ENCODE peak calls at places on chromosome 9, in four cellular contexts. O is GM23338, W is suprapubic skin, H is sigmoid colon. C is an unnamed sample.
A peak's percentile ranks its signal among the peaks of the same experiment; 100 is the strongest.

GRCh38 chr9:87644659-87645058 is 81.3 kb upstream of the CTSL start:
- DNase-seq in O (no peak), W (no peak), H (no peak), C (no peak)

GRCh38 chr9:114406441-114406840 is 18.7 kb upstream of the AKNA start:
- DNase-seq in O (no peak), W (no peak), H (no peak), C (no peak)

GRCh38 chr9:69885474-69885929 is 64.9 kb downstream of the CFAP95 start:
- DNase-seq in O (no peak), W (no peak), H (no peak), C (no peak)

GRCh38 chr9:131633491-131634031 is 88.2 kb downstream of the PRRT1B start:
- DNase-seq in O (no peak), W (no peak), H (no peak), C (no peak)

GRCh38 chr9:72628191-72628590 is 106.8 kb downstream of the TMC1 start:
- DNase-seq in O (no peak), W (no peak), H (no peak), C (no peak)

GRCh38 chr9:112535364-112535763 is 48.7 kb downstream of the KIAA1958 start:
- DNase-seq in O (no peak), W (no peak), H (no peak), C (no peak)

GRCh38 chr9:73981405-73981804 is 515.7 kb upstream of the RORB start:
- DNase-seq in O (peak; percentile 11), W (no peak), H (no peak), C (no peak)

GRCh38 chr9:109020113-109020512 is 6.8 kb upstream of the CTNNAL1 start:
- DNase-seq in O (no peak), W (no peak), H (no peak), C (no peak)

GRCh38 chr9:65437724-65438123 is 152.7 kb upstream of the FOXD4L5 start:
- DNase-seq in O (no peak), W (no peak), H (no peak), C (no peak)

GRCh38 chr9:88746029-88746743 is 211.2 kb downstream of the NXNL2 start:
- DNase-seq in O (no peak), W (no peak), H (peak; percentile 88), C (no peak)

GRCh38 chr9:34797367-34797766 is 87.4 kb upstream of the CCL21 start:
- DNase-seq in O (peak; percentile 21), W (no peak), H (no peak), C (no peak)

GRCh38 chr9:127155314-127155713 is 32.9 kb upstream of the ANGPTL2 start:
- DNase-seq in O (no peak), W (no peak), H (peak; percentile 44), C (no peak)

GRCh38 chr9:127154003-127154389 is 31.6 kb upstream of the ANGPTL2 start:
- DNase-seq in O (no peak), W (peak; percentile 59), H (peak; percentile 61), C (peak; percentile 20)

GRCh38 chr9:127153484-127153883 is 31.0 kb upstream of the ANGPTL2 start:
- DNase-seq in O (no peak), W (peak; percentile 36), H (peak; percentile 28), C (peak; percentile 21)

GRCh38 chr9:127158995-127159801 is 36.8 kb upstream of the ANGPTL2 start:
- DNase-seq in O (peak; percentile 70), W (peak; percentile 77), H (peak; percentile 92), C (peak; percentile 26)

GRCh38 chr9:127154390-127155191 is 32.2 kb upstream of the ANGPTL2 start:
- DNase-seq in O (no peak), W (peak; percentile 62), H (peak; percentile 88), C (peak; percentile 24)
- TF ChIP-seq POLR2AphosphoS5 in O (no peak), W (no peak), H (peak; percentile 23), C (no peak)

DNA sequence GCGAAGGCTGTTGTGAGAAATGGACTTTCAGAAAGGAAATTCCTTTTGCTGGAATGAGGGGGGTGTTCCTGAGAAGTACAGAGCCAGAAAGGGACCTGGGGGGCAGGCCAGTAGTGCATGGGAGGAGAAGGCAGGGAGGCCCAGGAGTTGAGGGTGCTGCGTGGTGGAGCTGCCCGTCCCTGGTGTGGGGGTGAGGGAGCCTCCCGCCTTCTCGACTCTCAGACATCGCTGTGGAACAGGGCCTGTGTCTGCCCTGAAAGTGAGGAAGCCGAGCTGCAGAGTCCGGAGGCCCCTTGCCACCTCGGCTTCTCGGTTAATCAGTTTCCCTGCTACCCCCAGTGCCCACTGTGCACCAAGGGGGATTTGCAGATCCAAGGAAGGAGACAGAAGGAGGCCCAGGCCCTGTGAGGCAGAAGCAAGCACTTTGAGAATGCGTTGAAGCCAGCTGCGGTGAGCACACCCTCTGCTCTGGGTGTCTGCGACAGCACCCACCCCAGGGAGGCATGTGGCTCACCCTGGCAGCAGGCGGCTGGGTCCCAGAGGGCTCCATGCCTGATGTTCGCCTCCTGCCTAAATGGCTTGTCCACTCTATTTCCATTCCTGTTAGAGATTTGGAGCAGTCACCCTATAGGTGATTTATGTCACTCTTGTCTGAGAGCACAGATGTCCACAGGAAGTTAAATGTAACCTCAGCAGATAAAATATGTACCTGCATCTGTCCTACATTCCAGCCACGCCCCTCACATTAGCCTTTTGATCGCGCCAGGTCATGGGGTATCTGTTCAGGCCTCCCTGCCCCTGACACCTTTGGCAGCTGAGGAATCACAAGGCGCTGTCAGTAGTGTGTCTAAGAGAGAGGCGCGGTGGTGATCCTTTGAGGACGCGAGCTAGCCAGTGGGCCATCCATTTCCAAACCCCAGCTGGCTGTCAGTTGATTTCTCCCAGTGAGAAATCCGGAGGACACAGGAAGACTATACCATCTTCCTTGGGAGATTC is 28.3 kb downstream of the PTGES2 start:
- DNase-seq in O (no peak), W (no peak), H (no peak), C (no peak)
- TF ChIP-seq POLR2AphosphoS5 in O (no peak), W (peak; percentile 10), H (no peak), C (no peak)

DNA sequence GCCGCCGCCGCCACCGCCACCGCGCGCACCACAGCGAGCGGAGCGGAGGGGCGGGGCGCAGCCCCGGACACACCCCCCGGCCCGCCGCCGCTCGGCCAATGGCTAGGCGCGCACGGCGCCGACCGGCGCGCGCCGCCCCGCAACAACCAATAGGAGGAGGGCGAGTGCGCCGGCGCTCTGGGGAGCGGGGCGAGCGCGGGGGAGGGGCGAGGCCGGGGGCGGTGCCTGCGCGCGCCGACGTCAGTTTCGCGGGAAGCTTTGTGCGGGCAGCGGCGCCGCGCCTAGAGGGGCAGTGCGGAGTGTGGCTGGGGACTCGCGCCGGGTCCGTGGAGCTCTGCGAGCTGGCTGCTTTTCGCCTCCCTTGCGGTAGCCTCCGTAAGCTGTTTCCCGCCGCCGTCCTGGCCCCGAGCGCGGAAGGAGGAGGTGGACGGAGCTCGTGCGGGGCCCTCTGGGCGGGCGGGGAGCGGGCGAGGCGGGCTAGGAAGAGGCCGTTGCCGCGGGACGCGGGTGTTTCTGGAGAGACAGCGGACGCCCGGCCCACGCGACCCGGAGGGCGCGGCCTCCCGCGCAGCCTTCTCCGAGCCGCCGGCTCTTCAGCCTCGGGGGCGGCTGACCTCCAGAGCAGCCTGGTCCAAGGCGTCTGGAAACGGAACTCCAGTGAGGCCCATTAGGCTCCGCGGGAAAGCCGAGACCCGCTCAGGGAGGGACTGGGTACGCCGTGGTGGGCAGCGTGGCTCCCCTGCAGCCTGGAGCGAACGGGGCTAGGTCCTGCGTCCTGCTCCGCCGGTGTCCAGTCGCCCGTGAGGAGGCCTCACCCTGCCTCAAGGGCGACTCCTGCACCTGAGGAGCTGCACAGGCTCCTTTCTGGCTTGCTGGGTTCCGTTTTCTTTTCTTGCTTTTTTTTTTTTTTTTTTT is at the start of gene ZMYND19:
- DNase-seq in O (peak; percentile 93), W (peak; percentile 88), H (peak; percentile 94), C (peak; percentile 92)
- TF ChIP-seq POLR2AphosphoS5 in O (peak; percentile 67), W (peak; percentile 39), H (no peak), C (peak; percentile 7)

GRCh38 chr9:93575706-93576295 is 583 bp upstream of the PHF2 start:
- DNase-seq in O (peak; percentile 68), W (peak; percentile 78), H (no peak), C (peak; percentile 46)
- TF ChIP-seq POLR2AphosphoS5 in O (no peak), W (no peak), H (peak; percentile 37), C (peak; percentile 3)

GRCh38 chr9:129914051-129914450 is 78.8 kb downstream of the USP20 start:
- DNase-seq in O (no peak), W (no peak), H (no peak), C (no peak)

GRCh38 chr9:129908846-129909245 is 73.6 kb downstream of the USP20 start:
- DNase-seq in O (no peak), W (no peak), H (no peak), C (no peak)

GRCh38 chr9:129916707-129917106 is 81.4 kb downstream of the USP20 start:
- DNase-seq in O (no peak), W (no peak), H (no peak), C (no peak)

GRCh38 chr9:129907196-129907595 is 71.9 kb downstream of the USP20 start:
- DNase-seq in O (no peak), W (no peak), H (no peak), C (no peak)

DNA sequence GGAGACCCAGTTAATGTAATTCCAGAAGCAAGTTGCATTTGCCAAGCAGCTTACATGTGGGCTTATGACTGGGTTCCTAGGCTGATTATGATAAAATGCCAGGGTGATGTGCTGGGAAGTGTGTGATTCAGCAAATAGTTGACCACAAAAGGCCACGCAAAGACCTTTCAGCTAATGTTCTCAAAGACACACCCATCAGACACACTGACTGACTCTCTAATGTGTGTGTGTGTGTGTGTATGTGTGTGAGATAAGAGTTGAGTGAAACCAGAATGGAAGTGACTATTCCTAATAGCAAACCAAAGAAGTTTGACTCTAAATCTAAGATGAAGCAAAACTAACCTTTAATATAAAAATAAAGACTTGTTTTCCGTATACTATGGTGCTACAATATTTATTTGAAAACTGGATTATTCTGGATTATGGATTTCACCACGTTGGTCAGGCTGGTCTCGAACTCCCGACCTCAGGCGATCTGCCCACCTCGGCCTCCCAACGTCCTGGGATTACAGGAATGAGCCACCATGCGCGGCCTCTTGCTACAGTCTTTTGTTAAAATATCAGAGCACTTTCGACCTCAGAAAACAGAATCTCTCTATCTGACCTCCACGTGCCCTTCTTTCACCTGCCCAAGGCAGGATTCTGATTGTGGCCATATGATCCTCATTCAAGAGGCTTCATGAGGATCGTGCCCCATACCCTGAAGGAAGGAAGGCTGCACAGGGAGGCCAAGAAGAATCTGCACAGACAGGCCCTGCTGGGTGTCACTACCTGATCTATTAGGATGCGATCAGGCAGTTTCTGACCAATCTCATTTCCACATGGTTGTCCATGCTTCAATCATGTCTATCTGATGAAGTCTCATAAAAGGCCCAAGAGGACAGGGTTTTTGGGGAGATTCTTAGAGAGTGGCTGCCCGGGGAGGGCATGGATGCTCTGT is 75.6 kb downstream of the USP20 start:
- DNase-seq in O (no peak), W (no peak), H (no peak), C (no peak)
- TF ChIP-seq POLR2AphosphoS5 in O (no peak), W (no peak), H (no peak), C (peak; percentile 28)

DNA sequence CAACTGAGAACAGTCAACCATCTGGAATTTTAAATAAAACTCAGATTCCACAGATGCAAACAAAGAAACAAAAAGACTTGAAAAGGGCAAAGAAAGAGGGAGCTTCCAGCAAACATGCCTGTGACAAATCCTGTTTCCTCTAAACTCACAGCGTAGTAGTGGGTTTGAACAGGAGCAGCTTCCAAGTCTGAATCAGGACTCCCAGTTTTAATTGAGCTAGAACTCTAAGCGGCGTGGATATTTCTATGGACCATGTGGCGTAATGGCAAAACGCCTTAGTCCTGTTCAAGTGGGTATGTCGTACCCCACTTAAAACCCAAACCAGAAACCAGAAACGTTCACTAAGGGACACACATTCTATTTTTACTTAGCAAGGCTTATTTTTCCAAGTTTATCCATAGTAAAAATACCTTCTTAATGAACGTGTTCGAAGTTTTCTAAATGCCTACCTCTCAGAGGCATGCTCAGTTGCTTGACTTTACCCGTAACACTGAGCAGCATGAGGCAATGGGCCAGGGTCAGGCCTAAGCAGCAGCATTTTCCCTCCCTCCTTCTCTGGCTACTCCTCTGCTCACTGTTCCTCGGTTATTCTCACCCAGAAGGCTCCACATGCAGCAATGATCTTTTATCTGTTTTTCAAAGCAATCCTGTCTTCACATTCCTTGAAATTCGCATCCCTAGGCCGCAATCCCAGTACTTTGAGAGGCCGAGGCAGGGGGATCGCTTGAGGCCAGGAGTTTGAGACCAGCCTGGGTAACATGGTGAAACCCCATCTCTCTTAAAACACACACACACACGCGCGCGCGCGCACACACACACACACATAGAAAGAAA is 77.9 kb downstream of the FNBP1 start:
- DNase-seq in O (peak; percentile 51), W (no peak), H (peak; percentile 73), C (no peak)
- TF ChIP-seq POLR2AphosphoS5 in O (no peak), W (no peak), H (no peak), C (no peak)